ENCODE peak calls at places on chromosomes 2 and 18, in four cellular contexts. K, I, G and S are unnamed samples. For H3K4me1, the result is how much of the 10 kb centered on the place peaks cover.

GRCh38 chr18:23503967-23504352 is 649 bp downstream of the RMC1 start:
- DNase-seq in I (no peak), K (peak), G (no peak), S (peak)

GRCh38 chr2:128469203-128469602 is 150.5 kb upstream of the HS6ST1 start:
- DNase-seq in K (no peak), G (no peak), I (peak), S (no peak)

GRCh38 chr2:168992591-168993349 is 38.4 kb downstream of the ABCB11 start:
- DNase-seq in I (no peak), K (peak), G (no peak), S (no peak)

GRCh38 chr2:69224495-69224803 is 162.6 kb downstream of the GFPT1 start:
- DNase-seq in G (no peak), K (no peak), I (no peak), S (no peak)

GRCh38 chr2:241903121-241904010 is 33.8 kb downstream of the RTP5 start:
- DNase-seq in G (no peak), K (no peak), I (no peak), S (no peak)

GRCh38 chr18:49431563-49431962 is 28.9 kb downstream of the DYM start:
- DNase-seq in K (no peak), G (peak), I (no peak), S (no peak)

GRCh38 chr18:8703181-8703638 is 2.1 kb upstream of the MTCL1 start:
- DNase-seq in K (no peak), G (no peak), I (no peak), S (no peak)

GRCh38 chr18:21049306-21049705 is 62.3 kb downstream of the ROCK1 start:
- DNase-seq in I (no peak), K (no peak), G (no peak), S (no peak)

GRCh38 chr2:9646631-9647030 is 15.8 kb upstream of the YWHAQ start:
- DNase-seq in G (no peak), K (no peak), I (no peak), S (no peak)

GRCh38 chr2:239893236-239893515 is 132.0 kb downstream of the NDUFA10 start:
- DNase-seq in I (no peak), K (no peak), G (no peak), S (no peak)

GRCh38 chr2:29072971-29073725 is 1.2 kb downstream of the PCARE start:
- DNase-seq in K (no peak), I (no peak), G (no peak), S (no peak)

GRCh38 chr2:29075894-29076700 is 1.8 kb upstream of the PCARE start:
- DNase-seq in K (no peak), I (no peak), G (peak), S (no peak)

GRCh38 chr2:29072251-29072650 is 2.1 kb downstream of the PCARE start:
- DNase-seq in K (no peak), I (no peak), G (no peak), S (no peak)

GRCh38 chr2:29074401-29074800 is at the start of gene PCARE:
- DNase-seq in G (no peak), I (no peak), K (no peak), S (no peak)

DNA sequence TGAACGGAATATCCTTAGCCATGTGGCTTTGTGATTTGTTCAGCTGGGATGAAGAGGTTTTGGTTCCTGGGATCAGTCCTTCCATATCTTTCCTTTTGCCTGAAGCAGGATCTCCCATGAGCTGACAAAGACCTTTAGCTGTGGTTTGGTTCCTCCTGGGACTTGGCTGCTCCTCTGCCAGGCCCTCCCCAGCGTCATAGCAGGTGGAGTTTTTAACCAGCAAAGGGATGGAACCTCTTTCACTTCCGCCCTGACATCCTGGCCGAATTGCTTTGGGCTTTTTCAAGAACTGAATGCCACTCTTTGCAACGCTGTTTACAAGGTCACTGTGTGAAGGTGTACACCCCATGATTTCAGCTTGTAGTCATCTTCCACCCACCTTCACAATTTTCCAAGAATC is 410 bp downstream of the PCARE start:
- DNase-seq in G (no peak), K (no peak), I (no peak), S (no peak)
- H3K4me2 ChIP-seq in G (no peak), K (no peak), I (no peak), S (no peak)

DNA sequence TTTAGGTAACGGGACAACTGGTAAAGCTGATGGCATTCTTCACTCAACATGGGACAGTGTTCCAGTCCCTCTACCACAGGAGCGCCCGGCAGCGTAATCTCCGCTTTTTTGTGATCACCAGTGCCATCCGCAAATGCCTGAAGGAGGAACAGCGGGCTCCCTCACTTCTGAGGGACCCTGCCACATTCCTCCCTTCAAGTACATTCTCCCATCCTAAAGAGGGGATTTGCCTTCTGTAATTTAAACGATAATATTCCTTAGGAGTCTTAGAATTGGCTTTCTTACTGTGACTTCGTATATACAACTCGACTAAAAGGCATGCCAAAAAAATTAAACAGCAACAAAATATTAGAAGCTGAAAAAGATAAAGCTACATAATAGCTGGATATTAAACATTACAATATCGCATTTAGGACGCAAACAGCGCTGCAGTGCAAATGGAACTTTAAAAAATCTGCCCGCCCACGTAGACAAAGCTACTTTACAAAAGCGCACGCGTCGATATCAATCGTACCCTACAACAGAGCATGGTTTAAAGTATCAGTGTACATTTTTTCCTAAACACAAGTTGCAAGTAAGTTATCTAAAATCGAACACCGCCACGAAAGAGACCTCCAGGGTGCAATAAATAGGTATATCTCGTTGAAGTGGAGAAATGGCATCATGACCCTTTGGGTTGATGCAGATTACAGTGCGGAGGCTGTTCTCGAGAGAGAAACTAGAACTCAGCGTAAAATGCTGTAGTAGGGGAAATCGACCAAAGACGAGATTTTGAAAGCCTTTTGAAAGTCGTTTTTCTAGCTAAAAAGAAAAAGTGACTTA is 2.3 kb upstream of the VSNL1 start:
- DNase-seq in G (peak), I (no peak), K (peak), S (peak)
- H2AFZ ChIP-seq in G (peak), I (no peak), K (peak), S (peak)

GRCh38 chr18:79527656-79528055 is 131.9 kb downstream of the NFATC1 start:
- DNase-seq in I (no peak), K (no peak), G (no peak), S (no peak)

GRCh38 chr18:79523738-79524180 is 128.0 kb downstream of the NFATC1 start:
- DNase-seq in K (no peak), G (no peak), I (peak), S (no peak)

GRCh38 chr18:79524181-79525078 is 128.7 kb downstream of the NFATC1 start:
- DNase-seq in I (peak), G (no peak), K (no peak), S (no peak)

GRCh38 chr18:79526468-79527460 is 131.0 kb downstream of the NFATC1 start:
- DNase-seq in I (no peak), K (no peak), G (no peak), S (no peak)

DNA sequence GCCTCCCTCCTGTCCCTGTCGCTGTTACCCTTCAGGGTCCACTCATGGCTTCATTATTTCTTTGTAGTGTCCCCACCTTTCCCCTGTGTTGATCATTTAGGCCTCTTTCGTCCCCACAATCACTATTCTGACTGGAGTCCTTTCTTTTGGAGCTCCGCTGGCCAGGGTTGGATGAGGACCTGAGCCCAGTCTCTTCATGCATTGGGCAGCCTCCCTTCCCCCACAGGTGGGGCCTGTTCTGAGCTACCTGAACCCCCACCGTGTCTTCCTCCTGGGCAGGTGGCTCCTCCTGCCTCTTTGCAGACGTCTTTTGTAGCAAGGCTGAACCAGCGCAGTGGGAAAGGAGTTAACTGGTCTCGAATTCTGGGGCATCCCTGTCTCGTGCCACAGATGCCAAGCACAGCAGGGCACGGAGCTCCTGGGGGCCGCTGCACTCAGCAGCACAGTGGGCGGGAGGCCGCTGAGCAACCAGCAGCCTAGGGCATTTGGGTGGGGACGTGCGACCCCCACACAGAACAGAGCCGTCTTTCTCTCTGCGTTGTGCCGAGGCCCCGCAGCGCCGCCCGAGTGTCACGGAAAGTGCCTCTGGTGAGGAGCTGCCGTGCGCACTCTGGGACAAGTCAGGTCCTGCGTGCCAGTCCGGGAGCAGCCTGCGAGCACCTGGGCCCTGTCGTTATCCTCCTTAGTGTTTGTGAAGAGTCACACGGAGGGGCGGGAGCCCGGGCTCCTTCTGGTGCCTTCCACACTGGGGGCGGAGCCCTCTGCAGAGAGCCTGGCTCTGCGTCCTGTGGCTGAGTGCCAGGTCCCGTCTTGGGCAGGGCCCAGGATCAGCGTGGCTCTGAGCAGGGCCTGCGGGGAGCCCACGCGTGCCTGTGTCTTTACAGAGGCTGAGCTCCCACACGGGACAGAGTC is 130.1 kb downstream of the NFATC1 start:
- DNase-seq in K (peak), G (no peak), I (no peak), S (no peak)
- H3K4me1 ChIP-seq in K (under half), G (under half), I (under half), S (under half)

DNA sequence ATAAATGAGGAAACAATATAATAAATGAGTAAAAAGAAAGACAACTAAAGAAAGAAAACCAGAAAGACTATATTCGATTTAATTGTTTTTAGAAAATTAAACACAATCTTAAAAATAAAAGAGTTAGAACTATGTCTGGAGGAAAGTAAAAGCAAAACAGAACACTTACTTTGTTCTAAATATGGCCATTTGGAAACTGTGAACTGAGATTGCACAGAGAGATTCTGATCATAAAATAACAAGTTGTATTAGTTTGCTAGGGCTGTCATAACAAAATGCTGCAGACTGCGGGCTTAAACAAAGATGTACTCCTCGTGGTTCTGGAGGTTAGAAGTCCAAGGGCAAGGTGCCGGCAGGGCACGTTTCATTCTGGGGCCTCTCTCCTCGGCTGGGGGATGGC is 128.1 kb upstream of the AQP4 start:
- DNase-seq in I (no peak), G (no peak), K (no peak), S (peak)
- H3K4me2 ChIP-seq in I (no peak), G (no peak), K (no peak), S (peak)

DNA sequence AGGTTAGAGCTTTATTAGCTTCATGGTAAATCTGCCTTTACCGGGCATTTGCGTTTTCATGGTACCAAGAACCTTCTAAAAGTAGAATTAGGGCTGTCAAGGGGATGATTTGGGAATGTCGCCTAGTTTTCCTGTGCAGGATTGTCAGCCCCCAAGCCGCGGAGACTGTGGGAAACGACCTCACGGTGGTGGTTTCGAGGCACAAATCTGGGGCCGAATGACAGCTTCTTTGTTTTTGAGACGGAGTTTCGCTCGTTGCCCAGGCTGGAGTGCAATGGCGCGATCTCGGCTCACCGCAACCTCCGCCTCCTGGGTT is 615 bp upstream of the USP39 start:
- DNase-seq in K (no peak), G (no peak), I (no peak), S (no peak)
- H2AFZ ChIP-seq in K (peak), G (no peak), I (no peak), S (peak)

GRCh38 chr2:231602874-231603467 is 10.3 kb downstream of the TEX44 start:
- DNase-seq in I (no peak), K (no peak), G (no peak), S (no peak)

GRCh38 chr2:231604101-231604684 is 11.5 kb downstream of the TEX44 start:
- DNase-seq in I (no peak), G (no peak), K (no peak), S (no peak)

GRCh38 chr2:231600619-231601355 is 8.1 kb downstream of the TEX44 start:
- DNase-seq in I (no peak), G (no peak), K (no peak), S (no peak)

GRCh38 chr2:231604685-231605606 is 12.3 kb downstream of the TEX44 start:
- DNase-seq in G (peak), K (peak), I (peak), S (peak)

DNA sequence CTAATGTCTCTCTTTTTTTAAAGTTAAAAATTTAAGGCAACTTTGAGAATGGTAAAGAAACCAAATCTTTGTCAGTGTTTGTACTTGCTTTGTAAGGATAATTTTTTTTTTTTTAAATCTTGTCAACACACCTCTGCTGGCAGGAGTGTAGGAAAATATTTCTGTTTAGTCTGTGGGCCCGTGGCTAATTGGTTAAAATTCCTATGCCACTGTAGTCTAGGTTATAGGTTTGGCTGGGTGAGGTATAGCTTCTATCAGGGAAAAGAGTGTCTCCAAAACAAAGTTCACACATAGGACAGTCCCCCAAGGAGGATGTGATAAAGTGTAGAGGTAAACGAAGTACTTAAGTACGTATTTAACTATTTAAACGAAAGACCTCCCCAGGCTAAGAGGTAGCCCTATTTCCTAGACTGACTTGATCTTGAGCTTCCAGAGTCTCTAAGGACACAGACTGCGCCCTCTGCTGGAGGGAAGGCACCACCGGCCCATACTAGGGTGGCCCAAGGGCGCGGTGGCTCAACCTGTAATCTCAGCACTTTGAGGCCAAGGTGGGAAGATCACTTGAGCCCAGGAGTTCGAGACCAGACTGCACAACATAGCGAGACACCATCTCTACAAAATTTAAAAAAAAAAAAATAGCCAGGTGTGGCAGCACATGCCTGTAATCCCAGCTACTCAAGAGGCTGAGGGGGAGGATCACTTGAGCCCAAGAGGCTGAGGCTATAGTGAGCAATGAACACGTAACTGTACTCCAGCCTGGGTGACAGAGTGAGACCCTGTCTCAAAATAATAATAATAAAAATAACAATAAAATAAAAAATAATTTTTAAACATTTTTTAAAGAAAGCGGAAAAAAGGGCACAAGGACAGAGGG is 8.9 kb downstream of the TEX44 start:
- DNase-seq in G (peak), K (peak), I (peak), S (peak)
- H3K4me1 ChIP-seq in G (under half), K (under half), I (under half), S (under half)

DNA sequence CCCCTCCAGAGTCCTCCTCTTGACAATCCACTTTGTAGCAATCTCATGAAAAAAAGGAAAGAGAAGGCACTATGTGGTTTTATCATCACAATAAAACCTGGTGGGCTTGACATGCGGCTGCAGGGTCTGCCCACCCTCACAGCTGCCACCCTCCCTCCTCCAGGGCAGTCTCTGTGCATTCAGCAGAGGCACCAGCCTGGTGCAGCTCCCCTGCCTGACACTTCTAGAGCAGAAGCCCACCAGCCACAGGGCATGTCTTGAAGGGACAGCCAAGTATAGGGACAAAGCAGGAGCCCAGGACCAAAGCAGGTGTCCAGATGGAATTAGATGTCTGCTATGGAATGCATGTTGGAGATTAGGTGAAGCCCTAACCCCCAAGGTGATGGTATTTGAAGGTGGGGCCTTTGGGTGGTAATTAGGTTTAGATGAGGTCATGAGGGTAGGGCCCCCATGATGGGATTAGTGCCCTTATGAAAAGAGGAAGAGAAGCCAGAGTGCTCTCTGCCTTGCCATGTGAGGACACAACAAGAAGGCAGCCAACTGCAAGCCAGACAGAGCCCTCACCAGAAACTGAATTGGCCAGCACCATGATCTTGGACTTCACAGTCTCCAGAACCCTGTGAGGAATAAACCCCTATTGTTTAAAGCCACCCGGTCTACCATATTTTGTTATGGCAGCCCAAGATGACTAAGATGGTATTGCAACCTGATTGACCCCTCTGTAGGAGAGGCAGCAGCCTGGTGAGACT is 86.9 kb downstream of the MCFD2 start:
- DNase-seq in I (no peak), G (no peak), K (no peak), S (no peak)
- H3K4me2 ChIP-seq in I (no peak), G (no peak), K (peak), S (no peak)

GRCh38 chr2:235492850-235493344 is 946 bp upstream of the AGAP1 start:
- DNase-seq in K (peak), I (no peak), G (no peak), S (no peak)
- H2AFZ ChIP-seq in K (peak), I (no peak), G (peak), S (no peak)

GRCh38 chr2:227460079-227460485 is 11.9 kb upstream of the AGFG1 start:
- DNase-seq in G (peak), K (peak), I (no peak), S (no peak)
- H3K4me1 ChIP-seq in G (under half), K (under half), I (under half), S (under half)